ENCODE peak calls at places on chromosomes 13 and 19, in four cellular contexts. J, B, R and E are unnamed samples.

GRCh38 chr19:49453757-49454248 is 778 bp downstream of the ALDH16A1 start:
- ATAC-seq in R (peak), J (no peak), B (peak), E (no peak)

GRCh38 chr13:36736119-36736726 is 62.4 kb downstream of the SERTM1 start:
- ATAC-seq in B (no peak), J (peak), R (no peak), E (peak)

GRCh38 chr13:98141938-98142426 is 912 bp upstream of the FARP1 start:
- ATAC-seq in B (no peak), J (peak), R (no peak), E (no peak)

GRCh38 chr13:92224052-92224821 is 825.8 kb downstream of the GPC5 start:
- ATAC-seq in J (peak), R (no peak), B (no peak), E (peak)

GRCh38 chr19:1700733-1701663 is 48.6 kb upstream of the TCF3 start:
- ATAC-seq in R (no peak), B (no peak), J (no peak), E (peak)

GRCh38 chr13:106186366-106187030 is 349.0 kb downstream of the EFNB2 start:
- ATAC-seq in R (no peak), J (no peak), B (no peak), E (no peak)

GRCh38 chr19:41811036-41811435 is 14.6 kb downstream of the CEACAM3 start:
- ATAC-seq in R (no peak), B (peak), J (peak), E (no peak)

GRCh38 chr19:51811344-51811743 is 16.4 kb downstream of the FPR3 start:
- ATAC-seq in R (no peak), J (peak), B (no peak), E (no peak)

GRCh38 chr13:36275190-36276002 is 22.2 kb downstream of the CCDC169 start:
- ATAC-seq in R (no peak), J (peak), B (no peak), E (peak)

GRCh38 chr13:106230450-106230849 is 305.0 kb downstream of the EFNB2 start:
- ATAC-seq in B (no peak), J (peak), R (no peak), E (no peak)

GRCh38 chr19:33310606-33311325 is 8.4 kb upstream of the CEBPA start:
- ATAC-seq in B (no peak), J (peak), R (no peak), E (no peak)

GRCh38 chr19:5479958-5480357 is 24.7 kb downstream of the ZNRF4 start:
- ATAC-seq in B (no peak), R (no peak), J (no peak), E (peak)

GRCh38 chr13:96850538-96850937 is 143.7 kb downstream of the OXGR1 start:
- ATAC-seq in B (no peak), J (no peak), R (no peak), E (no peak)

GRCh38 chr13:102768914-102769313 is 4.7 kb downstream of the TEX30 start:
- ATAC-seq in B (no peak), R (no peak), J (no peak), E (no peak)

GRCh38 chr13:23129329-23129728 is 51.5 kb upstream of the SGCG start:
- ATAC-seq in J (peak), R (no peak), B (no peak), E (no peak)